ENCODE peak calls at places on chromosomes 3 and 15, in eight cellular contexts. O is posterior cingulate gyrus; Q is HEK293T; Z is astrocyte; U is activated naive CD4-positive, alpha-beta T cell treated with anti-CD3 and anti-CD28 coated beads, Interleukin-2, amount 10 ng/mL, durations not matched to agents 7 days and 5 days; J is GM12865; R is RPMI7951; N is HTR-8/SVneo. S is an unnamed sample.

GRCh38 chr3:197446713-197447455 is 108.9 kb downstream of the BDH1 start:
- DNase-seq in O (no peak), Q (no peak), Z (no peak), U (no peak), J (no peak), R (no peak), N (no peak), S (no peak)

GRCh38 chr15:69104050-69104750 is 56.2 kb upstream of the GLCE start:
- DNase-seq in O (no peak), Q (no peak), Z (no peak), U (no peak), J (peak), R (no peak), N (no peak), S (no peak)

GRCh38 chr15:64536244-64536836 is 76.0 kb downstream of the ZNF609 start:
- DNase-seq in O (no peak), Q (no peak), Z (peak), U (no peak), J (no peak), R (peak), N (peak), S (no peak)

GRCh38 chr15:55652363-55652762 is 64.2 kb upstream of the PYGO1 start:
- DNase-seq in O (no peak), Q (no peak), Z (no peak), U (no peak), J (no peak), R (no peak), N (no peak), S (peak)

GRCh38 chr3:31747785-31748184 is 215.1 kb downstream of the STT3B start:
- DNase-seq in O (no peak), Q (no peak), Z (no peak), U (no peak), J (no peak), R (no peak), N (no peak), S (no peak)

GRCh38 chr3:159635047-159635641 is 353.5 kb upstream of the IL12A start:
- DNase-seq in O (no peak), Q (no peak), Z (peak), U (no peak), J (no peak), R (peak), N (no peak), S (no peak)

GRCh38 chr3:55567615-55568014 is 80.5 kb upstream of the WNT5A start:
- DNase-seq in O (no peak), Q (no peak), Z (peak), U (no peak), J (peak), R (peak), N (no peak), S (no peak)

GRCh38 chr15:67167131-67167530 is 87.3 kb downstream of the AAGAB start:
- DNase-seq in O (no peak), Q (no peak), Z (no peak), U (no peak), J (no peak), R (no peak), N (no peak), S (no peak)

GRCh38 chr3:45819543-45819942 is 22.4 kb downstream of the LZTFL1 start:
- DNase-seq in O (no peak), Q (no peak), Z (peak), U (no peak), J (no peak), R (peak), N (no peak), S (no peak)

GRCh38 chr3:117661636-117662095 is 952.1 kb downstream of the TUSC7 start:
- DNase-seq in O (no peak), Q (no peak), Z (peak), U (no peak), J (no peak), R (no peak), N (no peak), S (no peak)

GRCh38 chr15:50940506-50940905 is 32.0 kb downstream of the AP4E1 start:
- DNase-seq in O (no peak), Q (no peak), Z (peak), U (no peak), J (no peak), R (peak), N (no peak), S (no peak)

GRCh38 chr15:65264877-65265430 is 21.7 kb downstream of the PARP16 start:
- DNase-seq in O (no peak), Q (no peak), Z (no peak), U (no peak), J (no peak), R (no peak), N (no peak), S (no peak)

GRCh38 chr15:81160312-81161214 is 26.5 kb downstream of the CFAP161 start:
- DNase-seq in O (no peak), Q (no peak), Z (peak), U (no peak), J (no peak), R (peak), N (no peak), S (no peak)

GRCh38 chr15:100309109-100309983 is 32.4 kb downstream of the ADAMTS17 start:
- DNase-seq in O (no peak), Q (no peak), Z (no peak), U (no peak), J (no peak), R (no peak), N (no peak), S (no peak)

GRCh38 chr15:78306176-78306774 is 6.9 kb upstream of the SKIC8 start:
- DNase-seq in O (no peak), Q (no peak), Z (peak), U (no peak), J (no peak), R (peak), N (no peak), S (no peak)

GRCh38 chr3:171239757-171240503 is 213.4 kb upstream of the SLC2A2 start:
- DNase-seq in O (no peak), Q (no peak), Z (no peak), U (no peak), J (no peak), R (no peak), N (no peak), S (no peak)

GRCh38 chr15:84800365-84800806 is 16.8 kb upstream of the ALPK3 start:
- DNase-seq in O (no peak), Q (no peak), Z (no peak), U (no peak), J (no peak), R (no peak), N (no peak), S (no peak)

GRCh38 chr15:76203346-76203745 is 107.9 kb downstream of the ETFA start:
- DNase-seq in O (no peak), Q (no peak), Z (no peak), U (no peak), J (no peak), R (no peak), N (no peak), S (no peak)

GRCh38 chr3:57150097-57150496 is 15.1 kb downstream of the IL17RD start:
- DNase-seq in O (no peak), Q (no peak), Z (no peak), U (no peak), J (no peak), R (peak), N (no peak), S (no peak)

GRCh38 chr15:56732135-56732880 is 1.0 kb downstream of the ZNF280D start:
- DNase-seq in O (no peak), Q (no peak), Z (peak), U (no peak), J (peak), R (peak), N (no peak), S (no peak)

GRCh38 chr3:130395331-130395730 is 49.9 kb downstream of the COL6A5 start:
- DNase-seq in O (no peak), Q (no peak), Z (no peak), U (no peak), J (no peak), R (no peak), N (no peak), S (no peak)

GRCh38 chr3:83843716-83844115 is 1115.1 kb upstream of the CADM2 start:
- DNase-seq in O (no peak), Q (no peak), Z (peak), U (no peak), J (no peak), R (no peak), N (no peak), S (peak)

GRCh38 chr3:26058774-26059455 is 269.0 kb downstream of the OXSM start:
- DNase-seq in O (no peak), Q (no peak), Z (no peak), U (no peak), J (no peak), R (no peak), N (no peak), S (no peak)

GRCh38 chr15:55775316-55775715 is 32.4 kb upstream of the PRTG start:
- DNase-seq in O (no peak), Q (no peak), Z (no peak), U (no peak), J (no peak), R (peak), N (peak), S (peak)

GRCh38 chr15:39362832-39363561 is 217.9 kb upstream of the THBS1 start:
- DNase-seq in O (no peak), Q (no peak), Z (peak), U (no peak), J (no peak), R (peak), N (peak), S (no peak)

GRCh38 chr3:21954709-21955108 is 203.7 kb upstream of the ZNF385D start:
- DNase-seq in O (no peak), Q (no peak), Z (peak), U (no peak), J (no peak), R (no peak), N (no peak), S (no peak)

S was measured in iPS-NIHi11.